ENCODE peak calls at places on chromosomes 16 and 17, in nine cellular contexts. Q is small intestine; I is left lobe of liver; T is EL; C is type B pancreatic cell; F is NB4; X is fibroblast of the aortic adventitia; E is activated T-helper 9 cell treated with anti-CD3 and anti-CD28 coated beads, Interleukin-2, amount 50 U/mL, for 16 hours; L is SHP77 treated with DMSO at 0.1 percent for 48 hours. Y is an unnamed sample.
A peak's percentile ranks its signal among the peaks of the same experiment; 100 is the strongest.

GRCh38 chr16:75340715-75341500 is 89.5 kb upstream of the BCAR1 start:
- DNase-seq in Q (no peak), I (no peak), T (peak; percentile 82), C (no peak), F (no peak), X (peak; percentile 53), E (no peak), L (no peak), Y (no peak)

GRCh38 chr17:4852504-4853075 is 19.4 kb downstream of the MINK1 start:
- DNase-seq in Q (no peak), I (no peak), T (peak; percentile 71), C (no peak), F (no peak), X (peak; percentile 64), E (no peak), L (peak; percentile 39), Y (no peak)

GRCh38 chr16:31361201-31362110 is 6.5 kb downstream of the ITGAX start:
- DNase-seq in Q (no peak), I (no peak), T (no peak), C (no peak), F (no peak), X (no peak), E (no peak), L (no peak), Y (no peak)

GRCh38 chr16:87635541-87636049 is 33.3 kb downstream of the JPH3 start:
- DNase-seq in Q (peak; percentile 60), I (peak; percentile 61), T (peak; percentile 38), C (no peak), F (peak; percentile 89), X (peak; percentile 57), E (peak; percentile 53), L (peak; percentile 66), Y (peak; percentile 7)

GRCh38 chr17:80237386-80237785 is 17.2 kb downstream of the SLC26A11 start:
- DNase-seq in Q (no peak), I (no peak), T (no peak), C (no peak), F (no peak), X (no peak), E (no peak), L (no peak), Y (no peak)

GRCh38 chr17:45326566-45326965 is 9.7 kb upstream of the MAP3K14 start:
- DNase-seq in Q (no peak), I (no peak), T (no peak), C (no peak), F (no peak), X (no peak), E (no peak), L (no peak), Y (no peak)

GRCh38 chr16:79998143-79998542 is 397.6 kb upstream of the MAF start:
- DNase-seq in Q (no peak), I (no peak), T (no peak), C (no peak), F (no peak), X (no peak), E (no peak), L (no peak), Y (no peak)

GRCh38 chr17:36857698-36858097 is 79.6 kb upstream of the LHX1 start:
- DNase-seq in Q (no peak), I (no peak), T (no peak), C (no peak), F (peak; percentile 63), X (no peak), E (no peak), L (no peak), Y (no peak)

GRCh38 chr17:51850206-51850605 is 308.3 kb downstream of the CA10 start:
- DNase-seq in Q (no peak), I (no peak), T (no peak), C (no peak), F (peak; percentile 13), X (no peak), E (no peak), L (no peak), Y (no peak)

GRCh38 chr16:11138769-11139623 is 117.0 kb downstream of the SOCS1 start:
- DNase-seq in Q (no peak), I (no peak), T (peak; percentile 30), C (no peak), F (peak; percentile 37), X (peak; percentile 76), E (no peak), L (no peak), Y (no peak)

GRCh38 chr17:17510456-17511292 is 14.5 kb upstream of the RASD1 start:
- DNase-seq in Q (no peak), I (no peak), T (no peak), C (no peak), F (peak; percentile 76), X (no peak), E (no peak), L (no peak), Y (no peak)

GRCh38 chr17:79458356-79458755 is 152.5 kb downstream of the RBFOX3 start:
- DNase-seq in Q (no peak), I (no peak), T (no peak), C (no peak), F (no peak), X (no peak), E (no peak), L (no peak), Y (no peak)

GRCh38 chr16:3135120-3135715 is 389 bp downstream of the ZNF213 start:
- DNase-seq in Q (peak; percentile 30), I (no peak), T (no peak), C (no peak), F (no peak), X (peak; percentile 22), E (no peak), L (no peak), Y (no peak)

GRCh38 chr17:41475421-41475820 is 5.5 kb downstream of the KRT35 start:
- DNase-seq in Q (no peak), I (no peak), T (no peak), C (no peak), F (no peak), X (no peak), E (no peak), L (no peak), Y (no peak)

GRCh38 chr17:79836952-79837887 is 2.0 kb downstream of the CBX4 start:
- DNase-seq in Q (peak; percentile 92), I (peak; percentile 96), T (no peak), C (no peak), F (peak; percentile 93), X (peak; percentile 62), E (no peak), L (no peak), Y (no peak)

GRCh38 chr17:9421525-9421924 is 154.1 kb downstream of the STX8 start:
- DNase-seq in Q (no peak), I (no peak), T (no peak), C (no peak), F (no peak), X (no peak), E (no peak), L (no peak), Y (no peak)

GRCh38 chr16:83619381-83620150 is 188.2 kb upstream of the HSBP1 start:
- DNase-seq in Q (no peak), I (no peak), T (no peak), C (no peak), F (no peak), X (no peak), E (no peak), L (peak; percentile 16), Y (peak; percentile 81)

GRCh38 chr16:10080031-10080772 is 102.0 kb downstream of the GRIN2A start:
- DNase-seq in Q (peak; percentile 65), I (no peak), T (peak; percentile 95), C (no peak), F (no peak), X (peak; percentile 93), E (no peak), L (no peak), Y (no peak)

GRCh38 chr16:81831722-81832126 is 52.6 kb downstream of the PLCG2 start:
- DNase-seq in Q (peak; percentile 39), I (peak; percentile 55), T (no peak), C (no peak), F (peak; percentile 99), X (no peak), E (no peak), L (no peak), Y (no peak)

GRCh38 chr17:32157225-32157624 is 14.9 kb downstream of the RHOT1 start:
- DNase-seq in Q (no peak), I (no peak), T (peak; percentile 71), C (no peak), F (no peak), X (peak; percentile 40), E (no peak), L (no peak), Y (no peak)

GRCh38 chr16:50011707-50012106 is 13.3 kb upstream of the CNEP1R1 start:
- DNase-seq in Q (no peak), I (no peak), T (no peak), C (no peak), F (peak; percentile 77), X (no peak), E (no peak), L (no peak), Y (no peak)

GRCh38 chr17:19354123-19354522 is 8.4 kb downstream of the B9D1 start:
- DNase-seq in Q (no peak), I (no peak), T (peak; percentile 90), C (no peak), F (no peak), X (peak; percentile 95), E (no peak), L (no peak), Y (no peak)

GRCh38 chr16:79170565-79171242 is 429.8 kb downstream of the MAF start:
- DNase-seq in Q (no peak), I (no peak), T (no peak), C (no peak), F (peak; percentile 20), X (no peak), E (no peak), L (no peak), Y (no peak)

GRCh38 chr17:32628645-32629044 is 141.9 kb downstream of the CDK5R1 start:
- DNase-seq in Q (no peak), I (no peak), T (no peak), C (no peak), F (no peak), X (no peak), E (no peak), L (no peak), Y (no peak)

GRCh38 chr17:28925912-28926365 is 23.1 kb upstream of the DHRS13 start:
- DNase-seq in Q (peak; percentile 66), I (no peak), T (peak; percentile 85), C (no peak), F (peak; percentile 92), X (peak; percentile 74), E (peak; percentile 9), L (no peak), Y (no peak)

GRCh38 chr17:43578699-43579569 is 32.8 kb upstream of the ETV4 start:
- DNase-seq in Q (peak; percentile 18), I (no peak), T (peak; percentile 92), C (no peak), F (no peak), X (peak; percentile 54), E (peak; percentile 1), L (no peak), Y (no peak)

GRCh38 chr16:26983426-26983825 is 83.3 kb upstream of the C16orf82 start:
- DNase-seq in Q (no peak), I (no peak), T (peak; percentile 71), C (no peak), F (no peak), X (no peak), E (no peak), L (no peak), Y (no peak)

GRCh38 chr17:82956146-82956725 is 116.4 kb upstream of the ZNF750 start:
- DNase-seq in Q (no peak), I (no peak), T (no peak), C (peak; percentile 58), F (no peak), X (no peak), E (no peak), L (no peak), Y (no peak)

GRCh38 chr17:68908045-68908444 is 47.1 kb downstream of the ABCA8 start:
- DNase-seq in Q (no peak), I (no peak), T (no peak), C (no peak), F (no peak), X (no peak), E (no peak), L (no peak), Y (no peak)

GRCh38 chr17:47275245-47275984 is 21.8 kb downstream of the ITGB3 start:
- DNase-seq in Q (no peak), I (peak; percentile 87), T (peak; percentile 75), C (peak; percentile 82), F (no peak), X (peak; percentile 94), E (no peak), L (no peak), Y (no peak)

GRCh38 chr17:64698725-64699124 is 36.6 kb upstream of the SMURF2 start:
- DNase-seq in Q (no peak), I (no peak), T (peak; percentile 73), C (no peak), F (no peak), X (peak; percentile 62), E (no peak), L (no peak), Y (no peak)

Y was measured in NCI-H2029 treated with DMSO at 0.1 percent for 48 hours.